ENCODE peak calls at places on chromosomes 6 and 20, in five cellular contexts. P, D, Z, L and E are unnamed samples.

GRCh38 chr6:115091461-115091860 is 748.6 kb upstream of the HS3ST5 start:
- DNase-seq in P (no peak), D (no peak), L (no peak), Z (no peak), E (no peak)

GRCh38 chr6:167786859-167787675 is 39.6 kb upstream of the AFDN start:
- DNase-seq in Z (no peak), L (no peak), D (no peak), P (no peak), E (no peak)

GRCh38 chr6:161219336-161220079 is 54.4 kb downstream of the AGPAT4 start:
- DNase-seq in Z (no peak), L (no peak), P (no peak), D (no peak), E (no peak)

GRCh38 chr6:72650081-72650745 is 28.3 kb downstream of the KCNQ5 start:
- DNase-seq in D (no peak), P (no peak), L (peak), Z (no peak), E (no peak)

GRCh38 chr6:53744321-53744720 is 50.5 kb upstream of the LRRC1 start:
- DNase-seq in D (no peak), P (no peak), Z (no peak), L (no peak), E (no peak)

GRCh38 chr6:135096403-135097130 is 41.9 kb upstream of the HBS1L start:
- DNase-seq in D (no peak), Z (no peak), P (no peak), L (no peak), E (no peak)

GRCh38 chr20:21808863-21809664 is 103.6 kb downstream of the PAX1 start:
- DNase-seq in P (peak), L (no peak), D (no peak), Z (peak), E (no peak)

GRCh38 chr20:38001173-38001875 is 31.9 kb downstream of the TTI1 start:
- DNase-seq in Z (no peak), D (peak), L (peak), P (no peak), E (no peak)

GRCh38 chr20:54510546-54511129 is 35.2 kb downstream of the DOK5 start:
- DNase-seq in P (peak), Z (peak), L (peak), D (no peak), E (peak)

GRCh38 chr20:8399963-8400362 is 267.9 kb downstream of the PLCB1 start:
- DNase-seq in P (no peak), L (no peak), Z (no peak), D (no peak), E (no peak)

GRCh38 chr6:159170999-159171712 is 2.0 kb downstream of the FNDC1 start:
- DNase-seq in P (no peak), L (peak), Z (no peak), D (peak), E (no peak)

GRCh38 chr6:159169193-159169555 is at the start of gene FNDC1:
- DNase-seq in P (no peak), D (no peak), Z (no peak), L (no peak), E (no peak)

GRCh38 chr6:159169557-159170332 is 545 bp downstream of the FNDC1 start:
- DNase-seq in L (peak), Z (no peak), P (no peak), D (peak), E (no peak)

GRCh38 chr6:159170333-159170672 is 1.1 kb downstream of the FNDC1 start:
- DNase-seq in L (no peak), P (no peak), D (no peak), Z (no peak), E (no peak)

DNA sequence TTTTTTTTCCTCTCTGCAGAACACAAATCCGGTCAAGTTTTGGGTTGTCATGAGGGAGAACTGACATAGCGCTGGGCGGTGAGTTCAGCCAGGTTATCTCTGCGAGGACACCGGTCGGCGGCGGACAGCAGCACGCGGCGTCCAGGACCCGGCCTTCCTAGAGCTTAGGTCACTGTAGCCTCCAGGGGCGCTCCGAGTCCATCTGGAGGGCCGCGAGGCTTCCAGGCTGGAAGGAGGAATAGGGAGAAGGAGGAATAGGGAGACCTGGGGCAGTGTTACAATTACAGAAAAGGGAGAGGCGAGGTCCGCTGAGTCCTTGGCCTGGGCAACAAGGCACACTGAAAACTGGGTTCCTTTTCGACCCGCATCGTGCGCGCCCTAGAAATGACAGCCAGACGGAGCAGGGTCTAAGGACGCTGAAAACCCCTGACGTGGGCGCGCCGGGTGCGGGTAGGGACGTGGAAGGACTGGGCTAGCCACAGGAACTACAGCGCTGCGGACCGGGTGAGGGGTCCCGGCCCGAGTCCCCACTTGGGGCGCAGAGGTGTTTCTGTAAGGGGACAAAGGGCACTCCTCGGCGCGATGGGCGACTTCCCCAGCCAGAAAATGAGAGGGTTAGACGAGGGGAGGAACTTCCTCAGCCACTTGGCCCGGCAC is 536 bp upstream of the FNDC1 start:
- DNase-seq in Z (peak), D (peak), L (peak), P (no peak), E (no peak)
- TF ChIP-seq CTCF in Z (peak), D (peak), L (peak), P (no peak), E (no peak)

DNA sequence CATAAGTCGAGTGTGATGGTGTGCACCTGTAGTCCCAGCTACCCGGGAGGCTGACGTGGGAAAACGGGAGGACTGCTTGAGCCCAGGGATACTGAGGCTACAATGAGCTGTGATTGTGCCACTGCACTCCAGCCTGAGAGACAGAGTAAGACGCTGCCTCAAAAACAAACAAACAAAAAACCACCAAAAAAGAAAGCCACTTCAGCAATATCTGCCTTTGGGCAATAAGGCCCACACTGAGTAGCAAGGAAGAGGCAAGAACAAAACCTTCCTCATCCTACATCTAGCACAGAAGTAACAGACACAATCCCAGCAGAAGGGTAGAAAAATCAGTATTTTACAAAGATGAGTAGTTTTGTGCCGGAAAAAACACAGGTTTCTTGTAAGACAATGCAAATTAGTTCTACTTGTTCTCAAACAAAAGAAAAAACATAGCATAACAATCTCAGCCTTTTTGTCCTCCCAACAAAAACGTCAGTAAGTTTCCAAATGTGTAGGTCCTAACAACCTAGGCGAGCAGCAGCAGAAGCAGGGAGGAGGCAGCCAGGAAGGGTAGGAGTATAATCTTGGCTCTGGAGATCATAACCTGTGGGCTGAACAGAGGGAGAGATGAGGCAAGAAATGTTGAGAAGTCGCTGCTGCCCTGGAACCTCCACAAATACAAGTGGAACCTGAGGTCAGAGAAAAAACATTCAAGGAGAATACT is 5.7 kb downstream of the PPP1R10 start:
- DNase-seq in P (no peak), L (peak), D (no peak), Z (no peak), E (no peak)
- H3K27ac ChIP-seq in P (peak), L (peak), D (no peak), Z (no peak), E (no peak)

DNA sequence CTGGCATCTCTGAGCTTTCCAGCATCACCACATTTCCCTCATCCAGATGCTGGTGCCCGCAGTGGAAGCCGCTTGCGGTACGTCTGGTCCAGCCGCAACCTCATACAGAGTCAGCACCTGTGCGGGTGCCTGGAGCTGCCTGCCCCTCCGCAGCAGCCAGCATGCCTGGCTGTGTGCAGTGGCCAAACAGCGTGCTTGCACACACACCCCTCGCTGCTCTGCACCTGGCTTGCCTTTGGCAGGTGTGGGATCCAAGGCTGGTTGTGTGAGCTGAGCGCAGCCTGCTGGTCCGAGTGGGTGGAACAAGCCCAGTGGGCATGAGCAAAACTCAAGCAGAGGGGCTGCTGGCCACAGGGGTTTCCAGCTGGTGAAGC is 3.1 kb upstream of the HINT3 start:
- DNase-seq in P (no peak), L (no peak), D (no peak), Z (no peak), E (no peak)
- TF ChIP-seq CTCF in P (no peak), L (no peak), D (peak), Z (no peak), E (no peak)

GRCh38 chr20:44618318-44618731 is 33.2 kb downstream of the ADA start:
- DNase-seq in P (no peak), D (no peak), Z (no peak), L (no peak), E (no peak)
- H3K27ac ChIP-seq in P (no peak), D (no peak), Z (no peak), L (no peak), E (no peak)

DNA sequence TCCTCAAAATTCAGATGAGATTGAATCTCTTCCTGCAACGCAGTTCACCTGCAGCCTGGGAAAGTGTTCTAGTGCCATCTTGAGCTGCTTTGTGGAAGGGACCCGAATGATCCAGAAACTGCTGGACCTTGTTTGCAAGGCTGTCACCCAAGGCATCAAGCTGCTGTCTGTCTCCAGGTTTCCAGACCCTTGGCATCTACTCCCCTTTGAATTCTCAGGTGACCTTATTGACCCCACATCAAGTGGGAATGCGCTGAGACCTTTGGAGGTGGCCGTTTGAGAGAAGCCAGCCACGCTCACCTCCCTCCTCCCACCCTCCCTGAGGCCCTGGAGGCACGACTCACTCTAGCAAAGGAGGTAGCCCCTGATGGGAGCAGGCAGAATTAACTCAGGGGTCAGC is 112.5 kb downstream of the EDN3 start:
- DNase-seq in P (no peak), L (no peak), D (no peak), Z (no peak), E (no peak)
- TF ChIP-seq CTCF in P (no peak), L (no peak), D (no peak), Z (no peak), E (no peak)

GRCh38 chr6:42140051-42140450 is 2.4 kb downstream of the C6orf132 start:
- DNase-seq in Z (no peak), D (no peak), L (peak), P (no peak), E (no peak)

GRCh38 chr6:42140756-42141602 is 1.4 kb downstream of the C6orf132 start:
- DNase-seq in L (peak), Z (no peak), D (no peak), P (no peak), E (no peak)

GRCh38 chr6:42137192-42137753 is 5.1 kb downstream of the C6orf132 start:
- DNase-seq in D (no peak), Z (no peak), P (peak), L (peak), E (no peak)

GRCh38 chr6:42138190-42138589 is 4.2 kb downstream of the C6orf132 start:
- DNase-seq in L (no peak), P (no peak), D (no peak), Z (no peak), E (no peak)

GRCh38 chr6:42138630-42139619 is 3.5 kb downstream of the C6orf132 start:
- DNase-seq in Z (no peak), P (no peak), L (peak), D (no peak), E (no peak)
- H3K27ac ChIP-seq in Z (no peak), P (peak), L (no peak), D (no peak), E (no peak)

GRCh38 chr6:93418448-93419303 is 683 bp downstream of the EPHA7 start:
- DNase-seq in D (peak), L (peak), Z (peak), P (peak), E (no peak)

GRCh38 chr6:93418113-93418447 is 1.3 kb downstream of the EPHA7 start:
- DNase-seq in Z (no peak), L (peak), D (no peak), P (no peak), E (no peak)

GRCh38 chr6:93417421-93417996 is 1.9 kb downstream of the EPHA7 start:
- DNase-seq in D (peak), L (peak), Z (peak), P (no peak), E (no peak)

GRCh38 chr6:93419304-93420162 is at the start of gene EPHA7:
- DNase-seq in Z (peak), P (peak), D (peak), L (peak), E (peak)

DNA sequence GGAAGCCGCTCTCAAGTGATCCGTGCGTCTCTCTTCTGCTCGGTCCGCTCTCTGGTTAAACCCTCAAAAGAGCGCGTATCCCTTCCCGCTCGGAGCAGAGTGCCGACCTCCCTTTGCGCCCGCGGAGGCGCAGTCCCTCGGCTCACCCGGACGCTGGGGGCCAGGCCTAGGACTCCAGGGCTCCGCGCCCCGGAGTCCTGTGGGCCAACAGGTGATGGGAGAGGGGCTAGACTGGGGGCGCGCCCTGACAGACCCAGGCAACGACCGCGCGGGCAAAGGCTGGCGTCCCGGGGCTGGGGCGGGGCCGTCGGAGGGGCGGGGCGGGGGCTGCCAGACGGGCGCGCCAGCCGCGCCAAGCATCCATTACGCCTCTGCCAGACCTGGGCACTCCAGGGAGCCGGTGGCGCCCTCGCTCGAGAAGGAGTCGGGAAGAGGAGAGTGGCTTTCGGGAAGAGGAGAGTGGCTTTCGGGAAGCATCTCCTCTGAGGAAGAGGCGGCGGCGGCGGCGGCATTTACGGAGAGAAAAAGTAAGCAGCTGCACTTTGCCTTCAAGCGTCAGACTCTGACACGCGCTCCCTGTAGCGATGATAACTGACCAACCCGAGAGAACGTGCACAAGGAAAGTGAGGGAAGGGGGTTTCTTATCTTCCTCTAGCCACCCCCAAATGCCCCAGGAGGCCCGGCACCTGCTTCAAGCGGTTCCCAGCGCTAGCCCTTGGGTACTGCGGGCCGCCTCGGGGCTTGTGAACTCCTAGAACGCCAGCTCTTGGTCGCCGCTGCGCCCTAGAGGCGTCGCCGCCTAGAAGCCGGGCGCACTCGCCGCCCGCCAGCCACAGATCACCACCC is 2.6 kb downstream of the EPHA7 start:
- DNase-seq in D (no peak), L (peak), Z (peak), P (peak), E (no peak)
- TF ChIP-seq CTCF in D (no peak), L (no peak), Z (no peak), P (no peak), E (no peak)

GRCh38 chr20:57438552-57438951 is 47.4 kb downstream of the RBM38 start:
- DNase-seq in L (no peak), P (no peak), D (no peak), Z (no peak), E (peak)
- H3K27ac ChIP-seq in L (peak), P (peak), D (no peak), Z (no peak), E (peak)

GRCh38 chr6:164882236-164882635 is 427.2 kb downstream of the C6orf118 start:
- DNase-seq in D (no peak), L (no peak), P (no peak), Z (no peak), E (no peak)
- TF ChIP-seq CTCF in D (no peak), L (no peak), P (no peak), Z (no peak), E (no peak)